ENCODE peak calls at places on chromosomes 4 and X, in eight cellular contexts. One of them, this sample, is unnamed.
A peak's percentile ranks its signal among the peaks of the same experiment; 100 is the strongest.

GRCh38 chr4:119238068-119238722 is 25.7 kb downstream of the USP53 start:
- DNase-seq in iPS-NIHi11: no peak
- DNase-seq in memory B cell: no peak
- DNase-seq in cardiac muscle cell: no peak
- DNase-seq in stimulated activated CD4-positive, alpha-beta T cell treated with anti-CD3 and anti-CD28 coated beads, Interleukin-4, amount 100 ng/mL, for 24 hours: peak; percentile 37
- DNase-seq in testis: no peak
- DNase-seq in GM10248: peak; percentile 41
- DNase-seq in NCI-H1092 treated with DMSO at 0.1 percent for 48 hours: no peak
- DNase-seq in this sample: no peak

GRCh38 chr4:138677651-138678202 is 337.9 kb upstream of the NOCT start:
- DNase-seq in stimulated activated CD4-positive, alpha-beta T cell treated with anti-CD3 and anti-CD28 coated beads, Interleukin-4, amount 100 ng/mL, for 24 hours: no peak
- DNase-seq in testis: no peak
- DNase-seq in NCI-H1092 treated with DMSO at 0.1 percent for 48 hours: no peak
- DNase-seq in iPS-NIHi11: no peak
- DNase-seq in memory B cell: no peak
- DNase-seq in GM10248: no peak
- DNase-seq in cardiac muscle cell: no peak
- DNase-seq in this sample: no peak

GRCh38 chr4:909821-910220 is 22.3 kb downstream of the GAK start:
- DNase-seq in GM10248: no peak
- DNase-seq in memory B cell: no peak
- DNase-seq in stimulated activated CD4-positive, alpha-beta T cell treated with anti-CD3 and anti-CD28 coated beads, Interleukin-4, amount 100 ng/mL, for 24 hours: no peak
- DNase-seq in NCI-H1092 treated with DMSO at 0.1 percent for 48 hours: no peak
- DNase-seq in iPS-NIHi11: no peak
- DNase-seq in testis: no peak
- DNase-seq in cardiac muscle cell: no peak
- DNase-seq in this sample: no peak

GRCh38 chrX:120560405-120560841 is 339 bp downstream of the CUL4B start:
- DNase-seq in cardiac muscle cell: peak; percentile 39
- DNase-seq in stimulated activated CD4-positive, alpha-beta T cell treated with anti-CD3 and anti-CD28 coated beads, Interleukin-4, amount 100 ng/mL, for 24 hours: peak; percentile 49
- DNase-seq in testis: no peak
- DNase-seq in iPS-NIHi11: no peak
- DNase-seq in NCI-H1092 treated with DMSO at 0.1 percent for 48 hours: peak; percentile 75
- DNase-seq in GM10248: no peak
- DNase-seq in memory B cell: peak; percentile 0
- DNase-seq in this sample: no peak

GRCh38 chr4:99161700-99162099 is 17.6 kb upstream of the ADH4 start:
- DNase-seq in cardiac muscle cell: no peak
- DNase-seq in NCI-H1092 treated with DMSO at 0.1 percent for 48 hours: no peak
- DNase-seq in iPS-NIHi11: no peak
- DNase-seq in stimulated activated CD4-positive, alpha-beta T cell treated with anti-CD3 and anti-CD28 coated beads, Interleukin-4, amount 100 ng/mL, for 24 hours: no peak
- DNase-seq in testis: no peak
- DNase-seq in GM10248: no peak
- DNase-seq in memory B cell: no peak
- DNase-seq in this sample: no peak

GRCh38 chrX:42135583-42136228 is 212.4 kb upstream of the CASK start:
- DNase-seq in iPS-NIHi11: no peak
- DNase-seq in GM10248: no peak
- DNase-seq in NCI-H1092 treated with DMSO at 0.1 percent for 48 hours: no peak
- DNase-seq in memory B cell: no peak
- DNase-seq in testis: no peak
- DNase-seq in stimulated activated CD4-positive, alpha-beta T cell treated with anti-CD3 and anti-CD28 coated beads, Interleukin-4, amount 100 ng/mL, for 24 hours: no peak
- DNase-seq in cardiac muscle cell: no peak
- DNase-seq in this sample: no peak

GRCh38 chr4:16165931-16166330 is 60.3 kb downstream of the TAPT1 start:
- DNase-seq in testis: no peak
- DNase-seq in stimulated activated CD4-positive, alpha-beta T cell treated with anti-CD3 and anti-CD28 coated beads, Interleukin-4, amount 100 ng/mL, for 24 hours: no peak
- DNase-seq in NCI-H1092 treated with DMSO at 0.1 percent for 48 hours: no peak
- DNase-seq in GM10248: no peak
- DNase-seq in cardiac muscle cell: no peak
- DNase-seq in memory B cell: no peak
- DNase-seq in iPS-NIHi11: no peak
- DNase-seq in this sample: no peak

GRCh38 chr4:147655639-147656038 is 28.3 kb downstream of the PRMT9 start:
- DNase-seq in cardiac muscle cell: no peak
- DNase-seq in GM10248: no peak
- DNase-seq in NCI-H1092 treated with DMSO at 0.1 percent for 48 hours: no peak
- DNase-seq in memory B cell: no peak
- DNase-seq in stimulated activated CD4-positive, alpha-beta T cell treated with anti-CD3 and anti-CD28 coated beads, Interleukin-4, amount 100 ng/mL, for 24 hours: no peak
- DNase-seq in iPS-NIHi11: no peak
- DNase-seq in testis: no peak
- DNase-seq in this sample: no peak

GRCh38 chr4:177367336-177367735 is 57.7 kb downstream of the NEIL3 start:
- DNase-seq in NCI-H1092 treated with DMSO at 0.1 percent for 48 hours: no peak
- DNase-seq in cardiac muscle cell: no peak
- DNase-seq in memory B cell: no peak
- DNase-seq in GM10248: no peak
- DNase-seq in testis: no peak
- DNase-seq in iPS-NIHi11: peak; percentile 45
- DNase-seq in stimulated activated CD4-positive, alpha-beta T cell treated with anti-CD3 and anti-CD28 coated beads, Interleukin-4, amount 100 ng/mL, for 24 hours: no peak
- DNase-seq in this sample: no peak

GRCh38 chr4:168589154-168589553 is 92.3 kb downstream of the PALLD start:
- DNase-seq in NCI-H1092 treated with DMSO at 0.1 percent for 48 hours: no peak
- DNase-seq in cardiac muscle cell: no peak
- DNase-seq in iPS-NIHi11: no peak
- DNase-seq in GM10248: no peak
- DNase-seq in stimulated activated CD4-positive, alpha-beta T cell treated with anti-CD3 and anti-CD28 coated beads, Interleukin-4, amount 100 ng/mL, for 24 hours: no peak
- DNase-seq in testis: no peak
- DNase-seq in memory B cell: no peak
- DNase-seq in this sample: no peak

GRCh38 chr4:21921526-21922180 is 26.9 kb downstream of the KCNIP4 start:
- DNase-seq in iPS-NIHi11: no peak
- DNase-seq in stimulated activated CD4-positive, alpha-beta T cell treated with anti-CD3 and anti-CD28 coated beads, Interleukin-4, amount 100 ng/mL, for 24 hours: no peak
- DNase-seq in GM10248: no peak
- DNase-seq in NCI-H1092 treated with DMSO at 0.1 percent for 48 hours: no peak
- DNase-seq in testis: no peak
- DNase-seq in memory B cell: no peak
- DNase-seq in cardiac muscle cell: no peak
- DNase-seq in this sample: no peak

GRCh38 chrX:72255445-72255844 is 16.6 kb upstream of the ERCC6L start:
- DNase-seq in memory B cell: no peak
- DNase-seq in iPS-NIHi11: peak; percentile 45
- DNase-seq in testis: peak; percentile 21
- DNase-seq in NCI-H1092 treated with DMSO at 0.1 percent for 48 hours: peak; percentile 92
- DNase-seq in stimulated activated CD4-positive, alpha-beta T cell treated with anti-CD3 and anti-CD28 coated beads, Interleukin-4, amount 100 ng/mL, for 24 hours: no peak
- DNase-seq in GM10248: no peak
- DNase-seq in cardiac muscle cell: no peak
- DNase-seq in this sample: no peak

GRCh38 chrX:129744881-129745321 is 6.1 kb downstream of the XPNPEP2 start:
- DNase-seq in testis: no peak
- DNase-seq in cardiac muscle cell: no peak
- DNase-seq in NCI-H1092 treated with DMSO at 0.1 percent for 48 hours: no peak
- DNase-seq in memory B cell: no peak
- DNase-seq in GM10248: no peak
- DNase-seq in iPS-NIHi11: no peak
- DNase-seq in stimulated activated CD4-positive, alpha-beta T cell treated with anti-CD3 and anti-CD28 coated beads, Interleukin-4, amount 100 ng/mL, for 24 hours: peak; percentile 10
- DNase-seq in this sample: no peak

GRCh38 chr4:1683371-1683902 is 676 bp downstream of the FAM53A start:
- DNase-seq in iPS-NIHi11: no peak
- DNase-seq in GM10248: no peak
- DNase-seq in memory B cell: peak; percentile 12
- DNase-seq in stimulated activated CD4-positive, alpha-beta T cell treated with anti-CD3 and anti-CD28 coated beads, Interleukin-4, amount 100 ng/mL, for 24 hours: no peak
- DNase-seq in testis: peak; percentile 60
- DNase-seq in cardiac muscle cell: peak; percentile 23
- DNase-seq in NCI-H1092 treated with DMSO at 0.1 percent for 48 hours: no peak
- DNase-seq in this sample: peak; percentile 39

GRCh38 chrX:124209792-124210576 is 122.5 kb upstream of the TEX13D start:
- DNase-seq in testis: no peak
- DNase-seq in memory B cell: no peak
- DNase-seq in NCI-H1092 treated with DMSO at 0.1 percent for 48 hours: no peak
- DNase-seq in iPS-NIHi11: no peak
- DNase-seq in cardiac muscle cell: no peak
- DNase-seq in GM10248: no peak
- DNase-seq in stimulated activated CD4-positive, alpha-beta T cell treated with anti-CD3 and anti-CD28 coated beads, Interleukin-4, amount 100 ng/mL, for 24 hours: no peak
- DNase-seq in this sample: no peak

GRCh38 chr4:18666322-18666721 is 644.8 kb upstream of the LCORL start:
- DNase-seq in GM10248: no peak
- DNase-seq in stimulated activated CD4-positive, alpha-beta T cell treated with anti-CD3 and anti-CD28 coated beads, Interleukin-4, amount 100 ng/mL, for 24 hours: no peak
- DNase-seq in testis: no peak
- DNase-seq in memory B cell: no peak
- DNase-seq in NCI-H1092 treated with DMSO at 0.1 percent for 48 hours: no peak
- DNase-seq in iPS-NIHi11: no peak
- DNase-seq in cardiac muscle cell: no peak
- DNase-seq in this sample: no peak

GRCh38 chrX:140672840-140673731 is 36.5 kb upstream of the LINC00632 start:
- DNase-seq in NCI-H1092 treated with DMSO at 0.1 percent for 48 hours: no peak
- DNase-seq in cardiac muscle cell: no peak
- DNase-seq in GM10248: no peak
- DNase-seq in stimulated activated CD4-positive, alpha-beta T cell treated with anti-CD3 and anti-CD28 coated beads, Interleukin-4, amount 100 ng/mL, for 24 hours: no peak
- DNase-seq in testis: no peak
- DNase-seq in iPS-NIHi11: no peak
- DNase-seq in memory B cell: no peak
- DNase-seq in this sample: no peak

GRCh38 chrX:20265726-20266681 is 705 bp downstream of the RPS6KA3 start:
- DNase-seq in GM10248: peak; percentile 15
- DNase-seq in testis: peak; percentile 19
- DNase-seq in stimulated activated CD4-positive, alpha-beta T cell treated with anti-CD3 and anti-CD28 coated beads, Interleukin-4, amount 100 ng/mL, for 24 hours: peak; percentile 32
- DNase-seq in cardiac muscle cell: peak; percentile 49
- DNase-seq in iPS-NIHi11: peak; percentile 8
- DNase-seq in NCI-H1092 treated with DMSO at 0.1 percent for 48 hours: peak; percentile 40
- DNase-seq in memory B cell: no peak
- DNase-seq in this sample: no peak

GRCh38 chr4:166153539-166153938 is 280.5 kb downstream of the TLL1 start:
- DNase-seq in testis: peak; percentile 21
- DNase-seq in iPS-NIHi11: no peak
- DNase-seq in cardiac muscle cell: no peak
- DNase-seq in GM10248: no peak
- DNase-seq in stimulated activated CD4-positive, alpha-beta T cell treated with anti-CD3 and anti-CD28 coated beads, Interleukin-4, amount 100 ng/mL, for 24 hours: no peak
- DNase-seq in memory B cell: no peak
- DNase-seq in NCI-H1092 treated with DMSO at 0.1 percent for 48 hours: no peak
- DNase-seq in this sample: no peak

GRCh38 chr4:26176621-26177121 is 144.1 kb upstream of the RBPJ start:
- DNase-seq in stimulated activated CD4-positive, alpha-beta T cell treated with anti-CD3 and anti-CD28 coated beads, Interleukin-4, amount 100 ng/mL, for 24 hours: no peak
- DNase-seq in NCI-H1092 treated with DMSO at 0.1 percent for 48 hours: no peak
- DNase-seq in testis: no peak
- DNase-seq in iPS-NIHi11: no peak
- DNase-seq in cardiac muscle cell: no peak
- DNase-seq in GM10248: no peak
- DNase-seq in memory B cell: no peak
- DNase-seq in this sample: no peak

GRCh38 chrX:118254611-118255010 is 91.3 kb upstream of the WDR44 start:
- DNase-seq in iPS-NIHi11: peak; percentile 34
- DNase-seq in memory B cell: peak; percentile 14
- DNase-seq in stimulated activated CD4-positive, alpha-beta T cell treated with anti-CD3 and anti-CD28 coated beads, Interleukin-4, amount 100 ng/mL, for 24 hours: peak; percentile 18
- DNase-seq in testis: peak; percentile 79
- DNase-seq in NCI-H1092 treated with DMSO at 0.1 percent for 48 hours: peak; percentile 45
- DNase-seq in cardiac muscle cell: peak; percentile 66
- DNase-seq in GM10248: peak; percentile 40
- DNase-seq in this sample: no peak

GRCh38 chrX:47232197-47232802 is 509 bp upstream of the USP11 start:
- DNase-seq in iPS-NIHi11: no peak
- DNase-seq in testis: no peak
- DNase-seq in memory B cell: no peak
- DNase-seq in stimulated activated CD4-positive, alpha-beta T cell treated with anti-CD3 and anti-CD28 coated beads, Interleukin-4, amount 100 ng/mL, for 24 hours: no peak
- DNase-seq in cardiac muscle cell: no peak
- DNase-seq in GM10248: no peak
- DNase-seq in NCI-H1092 treated with DMSO at 0.1 percent for 48 hours: no peak
- DNase-seq in this sample: no peak

GRCh38 chr4:11566440-11567022 is 137.8 kb upstream of the HS3ST1 start:
- DNase-seq in testis: no peak
- DNase-seq in GM10248: no peak
- DNase-seq in stimulated activated CD4-positive, alpha-beta T cell treated with anti-CD3 and anti-CD28 coated beads, Interleukin-4, amount 100 ng/mL, for 24 hours: no peak
- DNase-seq in memory B cell: no peak
- DNase-seq in NCI-H1092 treated with DMSO at 0.1 percent for 48 hours: no peak
- DNase-seq in cardiac muscle cell: no peak
- DNase-seq in iPS-NIHi11: no peak
- DNase-seq in this sample: no peak

GRCh38 chr4:99180367-99181169 is 36.5 kb upstream of the ADH4 start:
- DNase-seq in iPS-NIHi11: no peak
- DNase-seq in memory B cell: no peak
- DNase-seq in stimulated activated CD4-positive, alpha-beta T cell treated with anti-CD3 and anti-CD28 coated beads, Interleukin-4, amount 100 ng/mL, for 24 hours: no peak
- DNase-seq in cardiac muscle cell: no peak
- DNase-seq in NCI-H1092 treated with DMSO at 0.1 percent for 48 hours: no peak
- DNase-seq in GM10248: no peak
- DNase-seq in testis: no peak
- DNase-seq in this sample: no peak

GRCh38 chrX:110852180-110852579 is 56.6 kb upstream of the CHRDL1 start:
- DNase-seq in iPS-NIHi11: peak; percentile 16
- DNase-seq in memory B cell: no peak
- DNase-seq in testis: no peak
- DNase-seq in stimulated activated CD4-positive, alpha-beta T cell treated with anti-CD3 and anti-CD28 coated beads, Interleukin-4, amount 100 ng/mL, for 24 hours: no peak
- DNase-seq in NCI-H1092 treated with DMSO at 0.1 percent for 48 hours: peak; percentile 9
- DNase-seq in GM10248: peak; percentile 18
- DNase-seq in cardiac muscle cell: peak; percentile 54
- DNase-seq in this sample: no peak

GRCh38 chr4:114734581-114734980 is 136.0 kb downstream of the UGT8 start:
- DNase-seq in memory B cell: no peak
- DNase-seq in GM10248: no peak
- DNase-seq in testis: no peak
- DNase-seq in cardiac muscle cell: peak; percentile 11
- DNase-seq in NCI-H1092 treated with DMSO at 0.1 percent for 48 hours: no peak
- DNase-seq in stimulated activated CD4-positive, alpha-beta T cell treated with anti-CD3 and anti-CD28 coated beads, Interleukin-4, amount 100 ng/mL, for 24 hours: no peak
- DNase-seq in iPS-NIHi11: peak; percentile 12
- DNase-seq in this sample: no peak

GRCh38 chrX:41116948-41117347 is 31.7 kb downstream of the USP9X start:
- DNase-seq in stimulated activated CD4-positive, alpha-beta T cell treated with anti-CD3 and anti-CD28 coated beads, Interleukin-4, amount 100 ng/mL, for 24 hours: no peak
- DNase-seq in cardiac muscle cell: no peak
- DNase-seq in memory B cell: peak; percentile 9
- DNase-seq in GM10248: peak; percentile 50
- DNase-seq in NCI-H1092 treated with DMSO at 0.1 percent for 48 hours: no peak
- DNase-seq in iPS-NIHi11: no peak
- DNase-seq in testis: no peak
- DNase-seq in this sample: no peak

GRCh38 chrX:108439434-108439883 is at the start of gene COL4A5:
- DNase-seq in memory B cell: no peak
- DNase-seq in GM10248: no peak
- DNase-seq in stimulated activated CD4-positive, alpha-beta T cell treated with anti-CD3 and anti-CD28 coated beads, Interleukin-4, amount 100 ng/mL, for 24 hours: no peak
- DNase-seq in iPS-NIHi11: peak; percentile 56
- DNase-seq in testis: peak; percentile 71
- DNase-seq in NCI-H1092 treated with DMSO at 0.1 percent for 48 hours: peak; percentile 78
- DNase-seq in cardiac muscle cell: peak; percentile 92
- DNase-seq in this sample: peak; percentile 60

GRCh38 chrX:148574247-148574973 is 74.0 kb downstream of the AFF2 start:
- DNase-seq in testis: no peak
- DNase-seq in stimulated activated CD4-positive, alpha-beta T cell treated with anti-CD3 and anti-CD28 coated beads, Interleukin-4, amount 100 ng/mL, for 24 hours: no peak
- DNase-seq in memory B cell: no peak
- DNase-seq in cardiac muscle cell: no peak
- DNase-seq in GM10248: no peak
- DNase-seq in NCI-H1092 treated with DMSO at 0.1 percent for 48 hours: no peak
- DNase-seq in iPS-NIHi11: no peak
- DNase-seq in this sample: no peak

GRCh38 chr4:80197601-80198444 is 520 bp downstream of the PRDM8 start:
- DNase-seq in testis: no peak
- DNase-seq in GM10248: no peak
- DNase-seq in cardiac muscle cell: peak; percentile 56
- DNase-seq in memory B cell: no peak
- DNase-seq in NCI-H1092 treated with DMSO at 0.1 percent for 48 hours: peak; percentile 72
- DNase-seq in stimulated activated CD4-positive, alpha-beta T cell treated with anti-CD3 and anti-CD28 coated beads, Interleukin-4, amount 100 ng/mL, for 24 hours: no peak
- DNase-seq in iPS-NIHi11: peak; percentile 60
- DNase-seq in this sample: no peak

GRCh38 chrX:19747672-19748610 is 139.5 kb downstream of the SH3KBP1 start:
- DNase-seq in testis: no peak
- DNase-seq in NCI-H1092 treated with DMSO at 0.1 percent for 48 hours: no peak
- DNase-seq in memory B cell: peak; percentile 45
- DNase-seq in GM10248: peak; percentile 21
- DNase-seq in stimulated activated CD4-positive, alpha-beta T cell treated with anti-CD3 and anti-CD28 coated beads, Interleukin-4, amount 100 ng/mL, for 24 hours: peak; percentile 64
- DNase-seq in cardiac muscle cell: no peak
- DNase-seq in iPS-NIHi11: no peak
- DNase-seq in this sample: no peak

GRCh38 chr4:5772528-5773270 is 61.7 kb downstream of the EVC start:
- DNase-seq in memory B cell: no peak
- DNase-seq in NCI-H1092 treated with DMSO at 0.1 percent for 48 hours: no peak
- DNase-seq in iPS-NIHi11: no peak
- DNase-seq in cardiac muscle cell: no peak
- DNase-seq in GM10248: no peak
- DNase-seq in testis: no peak
- DNase-seq in stimulated activated CD4-positive, alpha-beta T cell treated with anti-CD3 and anti-CD28 coated beads, Interleukin-4, amount 100 ng/mL, for 24 hours: no peak
- DNase-seq in this sample: no peak

This sample was measured in brain pericyte.